ENCODE peak calls at places on chromosomes 13 and 19, in ten cellular contexts. L is heart left ventricle; C is left ventricle myocardium inferior; N is aorta; I is PC-3; R is IMR-90; T is ascending aorta; V is pancreas; K is uterus; X is CD8-positive, alpha-beta T cell. M is an unnamed sample.

GRCh38 chr19:5595129-5595528 is 27.4 kb upstream of the TINCR start:
- DNase-seq in L (no peak), C (no peak), N (no peak), I (no peak), R (no peak), T (no peak), V (peak; percentile 41), K (no peak), X (no peak), M (no peak)

GRCh38 chr13:108227651-108228272 is 9.6 kb downstream of the ABHD13 start:
- DNase-seq in L (no peak), C (no peak), N (no peak), I (peak; percentile 67), R (peak; percentile 52), T (no peak), V (no peak), K (no peak), X (no peak), M (no peak)

GRCh38 chr13:79534596-79534995 is 53.6 kb downstream of the NDFIP2 start:
- DNase-seq in L (no peak), C (no peak), N (no peak), I (no peak), R (peak; percentile 13), T (no peak), V (no peak), K (no peak), X (no peak), M (no peak)

GRCh38 chr19:29172302-29172701 is 40.6 kb downstream of the UQCRFS1 start:
- DNase-seq in L (no peak), C (no peak), N (no peak), I (no peak), R (no peak), T (no peak), V (no peak), K (no peak), X (no peak), M (no peak)

GRCh38 chr13:32309812-32310706 is 5.1 kb downstream of the ZAR1L start:
- DNase-seq in L (no peak), C (no peak), N (no peak), I (peak; percentile 65), R (peak; percentile 72), T (no peak), V (no peak), K (no peak), X (no peak), M (no peak)

GRCh38 chr19:42942187-42942789 is 5.3 kb upstream of the PSG7 start:
- DNase-seq in L (no peak), C (no peak), N (no peak), I (peak; percentile 44), R (peak; percentile 20), T (no peak), V (no peak), K (no peak), X (no peak), M (no peak)

GRCh38 chr19:7832009-7832408 is 2.0 kb downstream of the EVI5L start:
- DNase-seq in L (no peak), C (no peak), N (no peak), I (no peak), R (no peak), T (no peak), V (no peak), K (no peak), X (no peak), M (no peak)

GRCh38 chr19:1864480-1865171 is 1.2 kb upstream of the KLF16 start:
- DNase-seq in L (peak; percentile 81), C (peak; percentile 75), N (peak; percentile 92), I (peak; percentile 44), R (peak; percentile 38), T (peak; percentile 85), V (peak; percentile 89), K (peak; percentile 78), X (peak; percentile 73), M (peak; percentile 73)

GRCh38 chr19:43432866-43433673 is 18.4 kb downstream of the TEX101 start:
- DNase-seq in L (peak; percentile 35), C (peak; percentile 41), N (no peak), I (peak; percentile 65), R (peak; percentile 44), T (peak; percentile 70), V (peak; percentile 75), K (peak; percentile 34), X (peak; percentile 83), M (peak; percentile 49)

GRCh38 chr13:91195789-91196188 is 151.7 kb upstream of the MIR17HG start:
- DNase-seq in L (no peak), C (no peak), N (no peak), I (no peak), R (no peak), T (no peak), V (no peak), K (no peak), X (no peak), M (no peak)

GRCh38 chr13:97237388-97237787 is 15.3 kb downstream of the MBNL2 start:
- DNase-seq in L (no peak), C (no peak), N (no peak), I (no peak), R (no peak), T (no peak), V (no peak), K (no peak), X (no peak), M (no peak)

GRCh38 chr13:97238883-97239282 is 16.8 kb downstream of the MBNL2 start:
- DNase-seq in L (no peak), C (no peak), N (no peak), I (no peak), R (no peak), T (no peak), V (no peak), K (no peak), X (no peak), M (no peak)

GRCh38 chr13:97239943-97240788 is 18.0 kb downstream of the MBNL2 start:
- DNase-seq in L (no peak), C (no peak), N (no peak), I (no peak), R (no peak), T (no peak), V (no peak), K (no peak), X (no peak), M (no peak)

GRCh38 chr13:97239306-97239705 is 17.2 kb downstream of the MBNL2 start:
- DNase-seq in L (no peak), C (no peak), N (no peak), I (no peak), R (no peak), T (no peak), V (no peak), K (no peak), X (no peak), M (no peak)

GRCh38 chr13:97238432-97238831 is 16.3 kb downstream of the MBNL2 start:
- DNase-seq in L (no peak), C (no peak), N (no peak), I (no peak), R (no peak), T (no peak), V (no peak), K (no peak), X (no peak), M (no peak)
- H3K4me1 ChIP-seq in L (peaks cover 97% of the 10 kb centered on the region), C (peaks cover 100% of the 10 kb centered on the region), N (peaks cover 5% of the 10 kb centered on the region), I (no peaks in the 10 kb centered on the region), R (peaks cover 30% of the 10 kb centered on the region), T (peaks cover 52% of the 10 kb centered on the region), V (peaks cover 73% of the 10 kb centered on the region), K (peaks cover 6% of the 10 kb centered on the region), X (peaks cover 3% of the 10 kb centered on the region), M (peaks cover 60% of the 10 kb centered on the region)

DNA sequence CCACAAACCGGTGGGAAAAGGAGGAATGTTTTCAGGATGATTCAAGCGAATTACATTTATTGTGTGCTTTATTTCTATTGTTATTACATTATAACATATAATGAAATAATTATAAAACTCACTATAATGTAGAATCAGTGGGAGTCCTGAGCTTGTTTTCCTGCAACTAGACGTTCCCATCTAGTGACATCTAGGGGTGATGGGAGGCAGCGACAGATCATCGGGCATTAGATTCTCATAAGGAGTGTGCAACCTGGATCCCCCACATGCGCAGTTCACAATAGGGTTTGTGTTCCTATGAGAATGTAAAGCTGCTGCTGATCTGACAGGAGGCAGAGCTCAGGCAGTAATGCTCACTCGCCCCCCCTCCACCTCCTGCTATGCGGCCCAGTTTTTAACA is 54.5 kb downstream of the SPTBN4 start:
- DNase-seq in L (no peak), C (no peak), N (no peak), I (peak; percentile 23), R (peak; percentile 29), T (no peak), V (no peak), K (no peak), X (no peak), M (no peak)
- H3K27me3 ChIP-seq in L (no peaks in the 10 kb centered on the region), C (peaks cover 49% of the 10 kb centered on the region), N (no peaks in the 10 kb centered on the region), I (no peaks in the 10 kb centered on the region), R (peaks cover 24% of the 10 kb centered on the region), T (peaks cover 5% of the 10 kb centered on the region), V (no peaks in the 10 kb centered on the region), K (no peaks in the 10 kb centered on the region), X (no peaks in the 10 kb centered on the region), M (peaks cover 4% of the 10 kb centered on the region)

DNA sequence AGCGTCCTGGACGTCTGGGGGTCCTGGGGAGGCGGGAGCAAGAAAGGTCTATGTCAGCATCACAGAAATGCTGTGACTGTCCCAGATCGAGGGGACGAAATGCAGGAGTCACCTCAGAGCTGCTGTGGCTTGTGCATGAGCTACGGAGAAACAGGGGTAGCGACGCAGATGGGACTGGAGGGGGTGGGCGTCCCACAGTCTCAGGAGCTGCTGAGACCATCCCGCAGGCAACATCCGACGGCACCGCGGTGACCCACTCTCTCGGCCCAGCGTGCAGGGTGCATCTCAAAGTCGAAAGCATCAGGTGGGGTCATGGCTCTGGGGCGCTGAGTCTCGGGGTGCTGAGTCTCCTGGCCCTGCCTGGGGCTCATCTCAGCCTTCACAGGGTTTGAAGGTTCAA is 37.4 kb upstream of the C13orf46 start:
- DNase-seq in L (no peak), C (no peak), N (peak; percentile 73), I (no peak), R (no peak), T (no peak), V (no peak), K (no peak), X (no peak), M (no peak)
- H3K36me3 ChIP-seq in L (peaks cover 39% of the 10 kb centered on the region), C (peaks cover 49% of the 10 kb centered on the region), N (no peaks in the 10 kb centered on the region), I (no peaks in the 10 kb centered on the region), R (peaks cover 63% of the 10 kb centered on the region), T (peaks cover 63% of the 10 kb centered on the region), V (no peaks in the 10 kb centered on the region), K (no peaks in the 10 kb centered on the region), X (peaks cover 61% of the 10 kb centered on the region), M (peaks cover 2% of the 10 kb centered on the region)

GRCh38 chr19:47095707-47096704 is 17.6 kb downstream of the ZC3H4 start:
- DNase-seq in L (peak; percentile 63), C (peak; percentile 77), N (no peak), I (peak; percentile 94), R (no peak), T (no peak), V (peak; percentile 93), K (no peak), X (no peak), M (peak; percentile 91)

GRCh38 chr19:47099576-47100050 is 14.0 kb downstream of the ZC3H4 start:
- DNase-seq in L (no peak), C (no peak), N (no peak), I (no peak), R (no peak), T (no peak), V (no peak), K (no peak), X (no peak), M (no peak)

GRCh38 chr19:47096721-47097120 is 16.9 kb downstream of the ZC3H4 start:
- DNase-seq in L (peak; percentile 22), C (peak; percentile 40), N (no peak), I (no peak), R (no peak), T (no peak), V (no peak), K (no peak), X (no peak), M (no peak)

GRCh38 chr19:47098608-47099007 is 15.0 kb downstream of the ZC3H4 start:
- DNase-seq in L (no peak), C (no peak), N (no peak), I (no peak), R (no peak), T (no peak), V (no peak), K (no peak), X (no peak), M (no peak)

GRCh38 chr19:47097396-47098217 is 16.0 kb downstream of the ZC3H4 start:
- DNase-seq in L (peak; percentile 47), C (peak; percentile 50), N (peak; percentile 85), I (no peak), R (no peak), T (peak; percentile 86), V (no peak), K (no peak), X (no peak), M (peak; percentile 29)
- H3K4me1 ChIP-seq in L (peaks cover 53% of the 10 kb centered on the region), C (peaks cover 83% of the 10 kb centered on the region), N (no peaks in the 10 kb centered on the region), I (peaks cover 28% of the 10 kb centered on the region), R (peaks cover 7% of the 10 kb centered on the region), T (peaks cover 19% of the 10 kb centered on the region), V (peaks cover 50% of the 10 kb centered on the region), K (no peaks in the 10 kb centered on the region), X (peaks cover 26% of the 10 kb centered on the region), M (peaks cover 24% of the 10 kb centered on the region)